ENCODE peak calls at places on chromosomes 12 and 14, in five cellular contexts. O is WTC11, D is HCT116, M is posterior cingulate gyrus, J is T-helper 2 cell. H is an unnamed sample.

GRCh38 chr14:60563113-60563512 is 54.2 kb downstream of the SIX6 start:
- DNase-seq in M (no peak), D (no peak), O (no peak), J (no peak), H (no peak)

GRCh38 chr14:52693532-52693931 is 1.8 kb downstream of the ERO1A start:
- DNase-seq in J (no peak), O (no peak), D (no peak), M (no peak), H (no peak)

GRCh38 chr14:91282954-91283645 is 38.6 kb upstream of the GPR68 start:
- DNase-seq in D (no peak), M (no peak), O (no peak), J (no peak), H (no peak)

GRCh38 chr12:8154526-8154925 is 2.3 kb upstream of the ZNF705A start:
- DNase-seq in M (no peak), O (no peak), J (no peak), D (no peak), H (no peak)

GRCh38 chr12:122085006-122085405 is 6.5 kb downstream of the MLXIP start:
- DNase-seq in M (no peak), J (no peak), O (no peak), D (no peak), H (no peak)

GRCh38 chr12:12562585-12563245 is at the start of gene DUSP16:
- DNase-seq in D (peak; percentile 72), O (peak; percentile 94), M (peak; percentile 81), J (peak; percentile 72), H (peak; percentile 92)

GRCh38 chr14:58746261-58746660 is 108.5 kb downstream of the DACT1 start:
- DNase-seq in J (no peak), M (no peak), O (no peak), D (peak; percentile 69), H (no peak)

GRCh38 chr14:96177766-96178377 is 26.8 kb upstream of the BDKRB2 start:
- DNase-seq in O (no peak), D (no peak), J (no peak), M (no peak), H (peak; percentile 58)

GRCh38 chr12:64670856-64671639 is 60.8 kb downstream of the RASSF3 start:
- DNase-seq in M (no peak), J (no peak), O (no peak), D (peak; percentile 59), H (no peak)

GRCh38 chr12:111650912-111651311 is 34.8 kb downstream of the BRAP start:
- DNase-seq in M (no peak), O (no peak), D (no peak), J (no peak), H (no peak)

GRCh38 chr12:121939190-121939589 is 20.8 kb downstream of the CFAP251 start:
- DNase-seq in M (no peak), D (no peak), O (no peak), J (no peak), H (no peak)

GRCh38 chr12:96195845-96196451 is 1.8 kb downstream of the ELK3 start:
- DNase-seq in J (peak; percentile 13), M (no peak), D (no peak), O (peak; percentile 17), H (no peak)

GRCh38 chr12:106736051-106736957 is 38.2 kb upstream of the RIC8B start:
- DNase-seq in O (no peak), M (no peak), J (no peak), D (no peak), H (no peak)

GRCh38 chr14:31921251-31921650 is 155.9 kb upstream of the ARHGAP5 start:
- DNase-seq in J (no peak), O (no peak), D (no peak), M (no peak), H (no peak)

GRCh38 chr12:56601503-56601902 is 28.6 kb downstream of the BAZ2A start:
- DNase-seq in M (no peak), J (no peak), D (no peak), O (peak; percentile 53), H (no peak)

GRCh38 chr12:110658882-110659281 is 30.0 kb downstream of the HVCN1 start:
- DNase-seq in O (no peak), J (no peak), M (peak; percentile 26), D (no peak), H (no peak)

GRCh38 chr12:53733051-53733812 is 6.0 kb upstream of the CALCOCO1 start:
- DNase-seq in M (no peak), D (no peak), J (no peak), O (no peak), H (no peak)

GRCh38 chr14:75259510-75259855 is 19.1 kb upstream of the FOS start:
- DNase-seq in D (no peak), J (no peak), O (no peak), M (no peak), H (no peak)

GRCh38 chr14:80901813-80902212 is 39.7 kb downstream of the CEP128 start:
- DNase-seq in M (no peak), J (no peak), O (no peak), D (no peak), H (no peak)

GRCh38 chr12:70154087-70154486 is 89.1 kb upstream of the CNOT2 start:
- DNase-seq in J (no peak), D (peak; percentile 1), O (no peak), M (no peak), H (no peak)

GRCh38 chr14:104348741-104349140 is 210.4 kb downstream of the KIF26A start:
- DNase-seq in D (no peak), M (no peak), J (no peak), O (no peak), H (peak; percentile 7)

GRCh38 chr12:111063296-111064026 is 143.1 kb upstream of the MYL2 start:
- DNase-seq in D (no peak), O (no peak), J (no peak), M (no peak), H (no peak)

GRCh38 chr12:108649126-108649525 is 15.4 kb upstream of the SELPLG start:
- DNase-seq in M (no peak), O (no peak), J (no peak), D (no peak), H (no peak)

GRCh38 chr12:69161835-69162234 is 77.5 kb upstream of the CPSF6 start:
- DNase-seq in M (no peak), D (no peak), J (no peak), O (no peak), H (no peak)

GRCh38 chr14:93045211-93045674 is 70.5 kb downstream of the ITPK1 start:
- DNase-seq in O (peak; percentile 41), J (no peak), M (no peak), D (no peak), H (no peak)

GRCh38 chr14:89298056-89298834 is 118.8 kb downstream of the FOXN3 start:
- DNase-seq in D (no peak), M (no peak), J (no peak), O (no peak), H (no peak)